ENCODE peak calls at places on chromosome 11, in four cellular contexts. H is tibial nerve, I is trophoblast cell, T is neuronal stem cell. L is an unnamed sample.

GRCh38 chr11:100625041-100625440 is 62.0 kb upstream of the ARHGAP42 start:
- DNase-seq in H (no peak), I (no peak), T (no peak), L (no peak)

GRCh38 chr11:45930031-45930794 is 7.8 kb downstream of the LARGE2 start:
- DNase-seq in H (no peak), I (peak; percentile 17), T (no peak), L (no peak)

GRCh38 chr11:1073851-1074243 is 827 bp upstream of the MUC2 start:
- DNase-seq in H (no peak), I (no peak), T (no peak), L (no peak)

GRCh38 chr11:35043933-35044332 is 95.0 kb upstream of the CD44 start:
- DNase-seq in H (no peak), I (no peak), T (no peak), L (no peak)

GRCh38 chr11:65047581-65048422 is 6.8 kb downstream of the SAC3D1 start:
- DNase-seq in H (peak; percentile 8), I (no peak), T (no peak), L (no peak)

GRCh38 chr11:43585877-43586608 is 94.5 kb upstream of the HSD17B12 start:
- DNase-seq in H (no peak), I (no peak), T (no peak), L (no peak)

GRCh38 chr11:69123593-69124545 is 31.9 kb upstream of the SMIM38 start:
- DNase-seq in H (no peak), I (no peak), T (no peak), L (no peak)

GRCh38 chr11:62665630-62666258 is 632 bp downstream of the CSKMT start:
- DNase-seq in H (peak; percentile 33), I (peak; percentile 55), T (peak; percentile 43), L (no peak)

GRCh38 chr11:47616726-47617416 is 22.7 kb upstream of the C1QTNF4 start:
- DNase-seq in H (peak; percentile 83), I (peak; percentile 49), T (no peak), L (peak; percentile 29)

GRCh38 chr11:100640646-100641045 is 46.4 kb upstream of the ARHGAP42 start:
- DNase-seq in H (no peak), I (no peak), T (no peak), L (no peak)

GRCh38 chr11:107563702-107564101 is 1.8 kb downstream of the ALKBH8 start:
- DNase-seq in H (peak; percentile 38), I (peak; percentile 91), T (no peak), L (no peak)

GRCh38 chr11:97979741-97980140 is 1041.0 kb upstream of the CNTN5 start:
- DNase-seq in H (no peak), I (no peak), T (no peak), L (no peak)

GRCh38 chr11:95577716-95578460 is 211.7 kb downstream of the FAM76B start:
- DNase-seq in H (no peak), I (no peak), T (no peak), L (no peak)

GRCh38 chr11:45332486-45332934 is 46.4 kb upstream of the SYT13 start:
- DNase-seq in H (peak; percentile 27), I (peak; percentile 55), T (peak; percentile 51), L (no peak)

GRCh38 chr11:11937957-11938356 is 70.5 kb downstream of the DKK3 start:
- DNase-seq in H (no peak), I (no peak), T (no peak), L (no peak)

GRCh38 chr11:64742087-64742939 is 1.6 kb downstream of the RASGRP2 start:
- DNase-seq in H (no peak), I (peak; percentile 38), T (no peak), L (no peak)

GRCh38 chr11:108453207-108453835 is 14.0 kb downstream of the C11orf65 start:
- DNase-seq in H (no peak), I (no peak), T (no peak), L (no peak)

GRCh38 chr11:61110255-61111059 is 8.2 kb downstream of the CD5 start:
- DNase-seq in H (no peak), I (no peak), T (no peak), L (no peak)

GRCh38 chr11:134037093-134037908 is 31.6 kb upstream of the JAM3 start:
- DNase-seq in H (peak; percentile 72), I (peak; percentile 65), T (no peak), L (no peak)
- H3K27ac ChIP-seq in H (peak overlapping the region; percentile 86), I (peak overlapping the region; percentile 74), T (peak overlapping the region; percentile 41), L (no peak overlapping the region)

GRCh38 chr11:10329935-10330334 is 25.1 kb downstream of the ADM start:
- DNase-seq in H (no peak), I (no peak), T (no peak), L (no peak)
- H3K4me3 ChIP-seq in H (no peak overlapping the region), I (no peak overlapping the region), T (no peak overlapping the region), L (no peak overlapping the region)

DNA sequence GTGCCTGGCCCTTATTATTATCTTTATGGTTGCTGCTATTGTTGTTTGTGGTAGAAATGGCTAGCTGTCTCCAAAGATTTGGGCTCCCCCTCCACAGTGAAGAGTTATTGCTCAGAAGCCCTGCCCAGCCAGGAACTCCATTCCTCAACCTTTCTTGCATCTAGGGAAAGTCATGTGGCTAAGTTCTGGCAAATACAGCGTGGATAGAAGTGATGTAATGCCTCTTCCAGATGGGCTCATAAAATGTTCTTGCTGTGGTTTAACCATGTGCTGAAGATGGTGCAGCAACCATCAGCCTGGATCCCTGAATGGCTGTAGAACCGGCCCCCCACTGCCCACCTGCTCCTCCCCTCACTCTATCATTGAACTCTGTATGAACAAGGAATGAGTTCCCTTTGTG is 203.5 kb upstream of the E2F8 start:
- DNase-seq in H (peak; percentile 31), I (no peak), T (no peak), L (no peak)
- H3K4me1 ChIP-seq in H (peaks cover 24% of the 10 kb centered on the region), I (peaks cover 8% of the 10 kb centered on the region), T (peaks cover 13% of the 10 kb centered on the region), L (no peaks in the 10 kb centered on the region)

GRCh38 chr11:67376022-67376386 is 2.6 kb upstream of the CLCF1 start:
- DNase-seq in H (no peak), I (no peak), T (no peak), L (no peak)
- H3K27ac ChIP-seq in H (no peak overlapping the region), I (no peak overlapping the region), T (no peak overlapping the region), L (no peak overlapping the region)

DNA sequence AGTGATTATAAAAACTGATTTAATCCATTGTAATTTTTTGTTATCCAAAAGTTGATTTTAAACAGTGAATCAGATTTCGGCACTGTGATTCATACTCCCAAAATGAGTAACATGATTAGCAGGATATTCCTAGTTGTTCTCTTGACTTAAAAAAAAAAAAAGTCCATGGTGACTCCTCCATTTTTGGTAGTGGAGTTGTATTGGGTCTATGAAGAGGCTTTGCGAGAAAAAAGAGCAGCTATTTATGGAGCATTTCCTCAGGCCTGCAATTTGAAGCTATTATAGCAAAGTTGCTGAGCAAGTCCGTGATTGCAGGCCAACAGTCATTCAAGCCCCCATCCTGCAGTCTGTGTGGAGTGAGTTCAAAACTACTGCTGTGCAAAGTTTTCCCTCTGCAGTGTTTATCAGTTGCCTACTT is 28.8 kb downstream of the YAP1 start:
- DNase-seq in H (no peak), I (peak; percentile 72), T (no peak), L (no peak)
- H3K4me3 ChIP-seq in H (no peak overlapping the region), I (no peak overlapping the region), T (no peak overlapping the region), L (no peak overlapping the region)

GRCh38 chr11:116503216-116504160 is 269.3 kb downstream of the BUD13 start:
- DNase-seq in H (no peak), I (no peak), T (no peak), L (no peak)
- H3K4me1 ChIP-seq in H (peaks cover 14% of the 10 kb centered on the region), I (peaks cover 5% of the 10 kb centered on the region), T (no peaks in the 10 kb centered on the region), L (peaks cover 14% of the 10 kb centered on the region)